ENCODE peak calls at places on chromosomes 6 and 20, in seven cellular contexts. T is AML-193; F is activated naive CD4-positive, alpha-beta T cell treated with anti-CD3 and anti-CD28 coated beads, Interleukin-2, amount 50 U/mL, for 16 hours; A is tibial artery; N is lung; O is AG20443; R is iris pigment epithelial cell. W is an unnamed sample.

GRCh38 chr6:149451361-149452061 is 33.3 kb downstream of the ZC3H12D start:
- DNase-seq in A (no peak), O (peak; percentile 45), T (no peak), N (peak; percentile 61), F (peak; percentile 40), R (no peak), W (no peak)

GRCh38 chr20:57102160-57102559 is 164.3 kb downstream of the BMP7 start:
- DNase-seq in F (no peak), N (no peak), O (no peak), R (no peak), T (no peak), A (no peak), W (no peak)

GRCh38 chr6:51472745-51473483 is 614.5 kb downstream of the PKHD1 start:
- DNase-seq in N (no peak), R (no peak), A (no peak), F (no peak), O (no peak), T (no peak), W (no peak)

GRCh38 chr20:22691369-22692118 is 107.2 kb upstream of the FOXA2 start:
- DNase-seq in R (peak; percentile 62), O (peak; percentile 92), T (peak; percentile 45), N (peak; percentile 80), A (peak; percentile 75), F (peak; percentile 23), W (peak; percentile 6)

GRCh38 chr6:83008631-83009030 is 57.0 kb downstream of the UBE3D start:
- DNase-seq in R (no peak), N (no peak), F (no peak), O (no peak), A (no peak), T (no peak), W (no peak)

GRCh38 chr6:6005467-6006427 is 978 bp downstream of the NRN1 start:
- DNase-seq in A (no peak), N (no peak), O (no peak), R (no peak), T (no peak), F (no peak), W (no peak)

GRCh38 chr6:45422541-45423110 is 44.9 kb upstream of the SUPT3H start:
- DNase-seq in R (peak; percentile 66), A (no peak), N (peak; percentile 36), T (peak; percentile 44), O (peak; percentile 49), F (peak; percentile 48), W (peak; percentile 57)

GRCh38 chr6:122735618-122736017 is 43.9 kb upstream of the FABP7 start:
- DNase-seq in N (no peak), A (no peak), R (no peak), F (no peak), T (no peak), O (no peak), W (no peak)

GRCh38 chr6:84773431-84774173 is 9.2 kb upstream of the TBX18 start:
- DNase-seq in R (peak; percentile 38), O (peak; percentile 49), F (no peak), N (no peak), T (no peak), A (peak; percentile 29), W (no peak)

W was measured in T-helper 9 cell.